ENCODE peak calls at places on chromosomes 11 and 22, in seven cellular contexts. One of them, this sample, is unnamed.

GRCh38 chr11:6931146-6931713 is 5.0 kb downstream of the ZNF215 start:
- DNase-seq in trophoblast cell: no peak
- DNase-seq in transverse colon: no peak
- DNase-seq in hepatocyte: no peak
- DNase-seq in body of pancreas: no peak
- DNase-seq in GM23248: peak; percentile 31
- DNase-seq in cardiac muscle cell: no peak
- DNase-seq in this sample: no peak

GRCh38 chr22:46278656-46279645 is 11.1 kb downstream of the TTC38 start:
- DNase-seq in trophoblast cell: no peak
- DNase-seq in transverse colon: no peak
- DNase-seq in hepatocyte: no peak
- DNase-seq in body of pancreas: no peak
- DNase-seq in GM23248: no peak
- DNase-seq in cardiac muscle cell: no peak
- DNase-seq in this sample: no peak

GRCh38 chr11:117993988-117994741 is 8.0 kb downstream of the IL10RA start:
- DNase-seq in trophoblast cell: no peak
- DNase-seq in transverse colon: no peak
- DNase-seq in hepatocyte: peak; percentile 34
- DNase-seq in body of pancreas: no peak
- DNase-seq in GM23248: no peak
- DNase-seq in cardiac muscle cell: no peak
- DNase-seq in this sample: no peak

GRCh38 chr11:128420943-128421342 is 166.4 kb downstream of the ETS1 start:
- DNase-seq in trophoblast cell: peak; percentile 13
- DNase-seq in transverse colon: no peak
- DNase-seq in hepatocyte: no peak
- DNase-seq in body of pancreas: no peak
- DNase-seq in GM23248: peak; percentile 93
- DNase-seq in cardiac muscle cell: no peak
- DNase-seq in this sample: no peak

GRCh38 chr11:78210000-78210608 is 21.4 kb downstream of the USP35 start:
- DNase-seq in trophoblast cell: no peak
- DNase-seq in transverse colon: no peak
- DNase-seq in hepatocyte: no peak
- DNase-seq in body of pancreas: no peak
- DNase-seq in GM23248: no peak
- DNase-seq in cardiac muscle cell: no peak
- DNase-seq in this sample: no peak

GRCh38 chr11:34192481-34193401 is 87.3 kb downstream of the NAT10 start:
- DNase-seq in trophoblast cell: peak; percentile 86
- DNase-seq in transverse colon: peak; percentile 28
- DNase-seq in hepatocyte: peak; percentile 44
- DNase-seq in body of pancreas: no peak
- DNase-seq in GM23248: peak; percentile 98
- DNase-seq in cardiac muscle cell: no peak
- DNase-seq in this sample: peak; percentile 48

GRCh38 chr11:114124601-114125144 is 65.2 kb downstream of the ZBTB16 start:
- DNase-seq in trophoblast cell: no peak
- DNase-seq in transverse colon: no peak
- DNase-seq in hepatocyte: no peak
- DNase-seq in body of pancreas: no peak
- DNase-seq in GM23248: no peak
- DNase-seq in cardiac muscle cell: no peak
- DNase-seq in this sample: no peak

GRCh38 chr11:118281284-118281683 is 17.2 kb upstream of the MPZL2 start:
- DNase-seq in trophoblast cell: no peak
- DNase-seq in transverse colon: no peak
- DNase-seq in hepatocyte: no peak
- DNase-seq in body of pancreas: no peak
- DNase-seq in GM23248: no peak
- DNase-seq in cardiac muscle cell: no peak
- DNase-seq in this sample: no peak

GRCh38 chr22:45309422-45310227 is at the start of gene FAM118A:
- DNase-seq in trophoblast cell: peak; percentile 98
- DNase-seq in transverse colon: peak; percentile 97
- DNase-seq in hepatocyte: peak; percentile 97
- DNase-seq in body of pancreas: peak; percentile 96
- DNase-seq in GM23248: peak; percentile 94
- DNase-seq in cardiac muscle cell: peak; percentile 96
- DNase-seq in this sample: peak; percentile 99

GRCh38 chr11:64887234-64887756 is 8.9 kb upstream of the EHD1 start:
- DNase-seq in trophoblast cell: no peak
- DNase-seq in transverse colon: no peak
- DNase-seq in hepatocyte: no peak
- DNase-seq in body of pancreas: no peak
- DNase-seq in GM23248: no peak
- DNase-seq in cardiac muscle cell: no peak
- DNase-seq in this sample: no peak

GRCh38 chr11:43947003-43947500 is 4.6 kb downstream of the C11orf96 start:
- DNase-seq in trophoblast cell: peak; percentile 31
- DNase-seq in transverse colon: no peak
- DNase-seq in hepatocyte: no peak
- DNase-seq in body of pancreas: no peak
- DNase-seq in GM23248: peak; percentile 73
- DNase-seq in cardiac muscle cell: peak; percentile 52
- DNase-seq in this sample: peak; percentile 54

GRCh38 chr22:36486619-36487384 is 5.4 kb upstream of the TXN2 start:
- DNase-seq in trophoblast cell: peak; percentile 83
- DNase-seq in transverse colon: peak; percentile 58
- DNase-seq in hepatocyte: peak; percentile 80
- DNase-seq in body of pancreas: peak; percentile 67
- DNase-seq in GM23248: peak; percentile 62
- DNase-seq in cardiac muscle cell: peak; percentile 63
- DNase-seq in this sample: no peak

GRCh38 chr22:45207981-45208664 is 32.6 kb downstream of the KIAA0930 start:
- DNase-seq in trophoblast cell: peak; percentile 76
- DNase-seq in transverse colon: no peak
- DNase-seq in hepatocyte: peak; percentile 44
- DNase-seq in body of pancreas: peak; percentile 57
- DNase-seq in GM23248: peak; percentile 56
- DNase-seq in cardiac muscle cell: no peak
- DNase-seq in this sample: no peak

GRCh38 chr22:37569009-37569920 is 9.0 kb downstream of the CDC42EP1 start:
- DNase-seq in trophoblast cell: peak; percentile 88
- DNase-seq in transverse colon: peak; percentile 86
- DNase-seq in hepatocyte: peak; percentile 88
- DNase-seq in body of pancreas: peak; percentile 95
- DNase-seq in GM23248: no peak
- DNase-seq in cardiac muscle cell: no peak
- DNase-seq in this sample: no peak

GRCh38 chr11:14184548-14184947 is 174.4 kb downstream of the RRAS2 start:
- DNase-seq in trophoblast cell: no peak
- DNase-seq in transverse colon: no peak
- DNase-seq in hepatocyte: no peak
- DNase-seq in body of pancreas: no peak
- DNase-seq in GM23248: peak; percentile 33
- DNase-seq in cardiac muscle cell: peak; percentile 8
- DNase-seq in this sample: no peak

GRCh38 chr11:7974668-7975067 is 9.4 kb upstream of the NLRP10 start:
- DNase-seq in trophoblast cell: peak; percentile 39
- DNase-seq in transverse colon: no peak
- DNase-seq in hepatocyte: no peak
- DNase-seq in body of pancreas: no peak
- DNase-seq in GM23248: no peak
- DNase-seq in cardiac muscle cell: no peak
- DNase-seq in this sample: no peak

GRCh38 chr22:35476341-35476740 is 64.3 kb upstream of the RASD2 start:
- DNase-seq in trophoblast cell: no peak
- DNase-seq in transverse colon: no peak
- DNase-seq in hepatocyte: no peak
- DNase-seq in body of pancreas: no peak
- DNase-seq in GM23248: no peak
- DNase-seq in cardiac muscle cell: no peak
- DNase-seq in this sample: no peak

GRCh38 chr11:8083088-8083395 is 2.0 kb downstream of the TUB start:
- DNase-seq in trophoblast cell: no peak
- DNase-seq in transverse colon: no peak
- DNase-seq in hepatocyte: no peak
- DNase-seq in body of pancreas: no peak
- DNase-seq in GM23248: no peak
- DNase-seq in cardiac muscle cell: no peak
- DNase-seq in this sample: no peak

GRCh38 chr11:47566166-47566546 is 757 bp downstream of the PTPMT1 start:
- DNase-seq in trophoblast cell: peak; percentile 55
- DNase-seq in transverse colon: no peak
- DNase-seq in hepatocyte: no peak
- DNase-seq in body of pancreas: peak; percentile 41
- DNase-seq in GM23248: peak; percentile 43
- DNase-seq in cardiac muscle cell: no peak
- DNase-seq in this sample: no peak

GRCh38 chr22:37880668-37881440 is 25.2 kb upstream of the MICALL1 start:
- DNase-seq in trophoblast cell: no peak
- DNase-seq in transverse colon: no peak
- DNase-seq in hepatocyte: no peak
- DNase-seq in body of pancreas: no peak
- DNase-seq in GM23248: peak; percentile 81
- DNase-seq in cardiac muscle cell: no peak
- DNase-seq in this sample: no peak

GRCh38 chr11:16956538-16957153 is 57.6 kb downstream of the PLEKHA7 start:
- DNase-seq in trophoblast cell: peak; percentile 89
- DNase-seq in transverse colon: no peak
- DNase-seq in hepatocyte: peak; percentile 61
- DNase-seq in body of pancreas: peak; percentile 35
- DNase-seq in GM23248: no peak
- DNase-seq in cardiac muscle cell: no peak
- DNase-seq in this sample: no peak

DNA sequence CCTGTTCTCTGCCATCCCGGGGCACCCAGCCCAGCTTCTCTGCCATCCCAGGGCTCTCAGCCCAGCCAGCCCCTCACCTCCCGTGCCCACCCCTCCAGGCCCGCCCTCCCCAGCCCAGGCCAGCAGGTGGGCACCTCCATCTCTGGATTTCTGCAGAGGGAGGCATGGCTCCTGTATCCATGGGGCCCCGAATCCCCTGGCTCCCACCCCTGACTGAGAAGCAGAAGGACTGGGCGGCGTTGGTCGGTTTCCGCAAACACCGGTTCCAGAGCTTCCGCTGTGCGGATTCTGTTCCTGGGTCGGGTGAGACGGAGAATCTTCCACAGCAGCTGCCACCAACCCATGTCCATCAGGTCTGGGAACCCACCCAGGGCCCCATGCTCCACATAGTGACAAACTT is 240.3 kb downstream of the BRD1 start:
- DNase-seq in trophoblast cell: no peak
- DNase-seq in transverse colon: peak; percentile 1
- DNase-seq in hepatocyte: no peak
- DNase-seq in body of pancreas: no peak
- DNase-seq in GM23248: no peak
- DNase-seq in cardiac muscle cell: no peak
- DNase-seq in this sample: no peak
- H3K9me3 ChIP-seq in trophoblast cell: peaks cover 2% of the 10 kb centered on the region
- H3K9me3 ChIP-seq in transverse colon: no peaks in the 10 kb centered on the region
- H3K9me3 ChIP-seq in hepatocyte: no peaks in the 10 kb centered on the region
- H3K9me3 ChIP-seq in body of pancreas: no peaks in the 10 kb centered on the region
- H3K9me3 ChIP-seq in GM23248: no peaks in the 10 kb centered on the region
- H3K9me3 ChIP-seq in cardiac muscle cell: no peaks in the 10 kb centered on the region
- H3K9me3 ChIP-seq in this sample: no peaks in the 10 kb centered on the region

GRCh38 chr11:69924308-69925161 is 105.3 kb upstream of the FGF3 start:
- DNase-seq in trophoblast cell: no peak
- DNase-seq in transverse colon: no peak
- DNase-seq in hepatocyte: no peak
- DNase-seq in body of pancreas: no peak
- DNase-seq in GM23248: no peak
- DNase-seq in cardiac muscle cell: no peak
- DNase-seq in this sample: no peak

GRCh38 chr11:69923641-69924307 is 104.6 kb upstream of the FGF3 start:
- DNase-seq in trophoblast cell: no peak
- DNase-seq in transverse colon: no peak
- DNase-seq in hepatocyte: no peak
- DNase-seq in body of pancreas: no peak
- DNase-seq in GM23248: no peak
- DNase-seq in cardiac muscle cell: no peak
- DNase-seq in this sample: no peak

GRCh38 chr11:69926376-69927050 is 107.3 kb upstream of the FGF3 start:
- DNase-seq in trophoblast cell: no peak
- DNase-seq in transverse colon: no peak
- DNase-seq in hepatocyte: no peak
- DNase-seq in body of pancreas: no peak
- DNase-seq in GM23248: no peak
- DNase-seq in cardiac muscle cell: no peak
- DNase-seq in this sample: no peak

GRCh38 chr11:69923196-69923595 is 104.0 kb upstream of the FGF3 start:
- DNase-seq in trophoblast cell: no peak
- DNase-seq in transverse colon: no peak
- DNase-seq in hepatocyte: no peak
- DNase-seq in body of pancreas: no peak
- DNase-seq in GM23248: no peak
- DNase-seq in cardiac muscle cell: no peak
- DNase-seq in this sample: no peak

DNA sequence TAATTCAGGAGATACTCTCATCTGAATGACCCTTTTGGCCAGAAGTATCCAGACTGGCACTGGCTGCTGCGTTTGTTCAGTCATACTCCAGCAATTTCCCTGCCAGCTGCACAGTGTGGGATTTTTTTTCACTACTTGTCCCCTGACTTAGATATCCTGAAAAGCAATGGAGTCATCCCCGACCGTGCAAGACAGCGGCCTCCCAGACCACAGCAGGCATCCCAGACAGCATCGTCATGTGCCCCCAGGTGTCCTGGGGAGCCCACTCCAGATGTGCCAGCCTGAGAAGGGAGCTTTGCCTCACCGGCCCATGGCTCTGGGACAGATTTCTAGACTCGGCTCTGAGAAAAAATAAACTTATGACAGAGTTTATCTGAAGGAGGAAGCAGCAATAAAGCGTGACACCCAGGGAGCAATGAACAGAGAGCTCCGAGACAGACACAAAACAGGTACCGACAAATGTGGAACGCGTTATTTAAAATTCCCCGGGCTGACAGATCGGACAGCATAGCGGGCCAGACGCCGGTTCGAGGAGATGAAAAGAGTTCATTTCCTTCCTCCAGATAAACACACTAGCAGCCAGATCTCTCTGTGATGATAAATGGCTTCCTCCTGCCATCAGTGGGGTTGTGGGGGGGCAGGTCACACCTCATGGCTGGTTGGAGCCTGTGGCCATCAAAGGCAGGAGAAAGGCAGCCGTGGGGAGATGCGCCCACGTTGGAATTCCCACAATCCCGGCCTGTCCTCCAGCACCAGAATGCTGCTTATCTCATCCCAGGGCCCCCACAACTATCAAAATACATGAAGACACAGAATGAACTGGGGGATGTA is 106.4 kb upstream of the FGF3 start:
- DNase-seq in trophoblast cell: no peak
- DNase-seq in transverse colon: no peak
- DNase-seq in hepatocyte: no peak
- DNase-seq in body of pancreas: no peak
- DNase-seq in GM23248: no peak
- DNase-seq in cardiac muscle cell: no peak
- DNase-seq in this sample: no peak
- H3K27me3 ChIP-seq in trophoblast cell: peaks cover 2% of the 10 kb centered on the region
- H3K27me3 ChIP-seq in transverse colon: peaks cover 50% of the 10 kb centered on the region
- H3K27me3 ChIP-seq in hepatocyte: no peaks in the 10 kb centered on the region
- H3K27me3 ChIP-seq in body of pancreas: no peaks in the 10 kb centered on the region
- H3K27me3 ChIP-seq in GM23248: peaks cover 61% of the 10 kb centered on the region
- H3K27me3 ChIP-seq in cardiac muscle cell: no peaks in the 10 kb centered on the region
- H3K27me3 ChIP-seq in this sample: no peaks in the 10 kb centered on the region

GRCh38 chr22:30304495-30305244 is 15.4 kb upstream of the CASTOR1 start:
- DNase-seq in trophoblast cell: peak; percentile 73
- DNase-seq in transverse colon: peak; percentile 63
- DNase-seq in hepatocyte: no peak
- DNase-seq in body of pancreas: peak; percentile 49
- DNase-seq in GM23248: peak; percentile 72
- DNase-seq in cardiac muscle cell: no peak
- DNase-seq in this sample: no peak
- H3K4me1 ChIP-seq in trophoblast cell: peaks cover 57% of the 10 kb centered on the region
- H3K4me1 ChIP-seq in transverse colon: peaks cover 71% of the 10 kb centered on the region
- H3K4me1 ChIP-seq in hepatocyte: peaks cover 32% of the 10 kb centered on the region
- H3K4me1 ChIP-seq in body of pancreas: peaks cover 77% of the 10 kb centered on the region
- H3K4me1 ChIP-seq in GM23248: peaks cover 46% of the 10 kb centered on the region
- H3K4me1 ChIP-seq in cardiac muscle cell: no peaks in the 10 kb centered on the region
- H3K4me1 ChIP-seq in this sample: peaks cover 36% of the 10 kb centered on the region

GRCh38 chr11:2652362-2652761 is 47.4 kb downstream of the KCNQ1OT1 start:
- DNase-seq in trophoblast cell: peak; percentile 4
- DNase-seq in transverse colon: no peak
- DNase-seq in hepatocyte: no peak
- DNase-seq in body of pancreas: no peak
- DNase-seq in GM23248: no peak
- DNase-seq in cardiac muscle cell: no peak
- DNase-seq in this sample: no peak
- H3K9me3 ChIP-seq in trophoblast cell: peaks cover 35% of the 10 kb centered on the region
- H3K9me3 ChIP-seq in transverse colon: peaks cover 34% of the 10 kb centered on the region
- H3K9me3 ChIP-seq in hepatocyte: peaks cover 46% of the 10 kb centered on the region
- H3K9me3 ChIP-seq in body of pancreas: no peaks in the 10 kb centered on the region
- H3K9me3 ChIP-seq in GM23248: peaks cover 4% of the 10 kb centered on the region
- H3K9me3 ChIP-seq in cardiac muscle cell: no peaks in the 10 kb centered on the region
- H3K9me3 ChIP-seq in this sample: no peaks in the 10 kb centered on the region

This sample was measured in ovary.